ENCODE peak calls at places on chromosome 9, in six cellular contexts. G is fibroblast of mammary gland, S is left ventricle myocardium inferior, H is astrocyte, T is BE2C, B is mammary epithelial cell. Z is an unnamed sample.

GRCh38 chr9:113998529-113999255 is 79.4 kb downstream of the AMBP start:
- DNase-seq in T (peak), G (peak), H (no peak), B (no peak), S (no peak), Z (no peak)

GRCh38 chr9:28073278-28073677 is 500.0 kb upstream of the C9orf72 start:
- DNase-seq in B (peak), S (no peak), G (peak), H (peak), T (peak), Z (peak)

GRCh38 chr9:37618817-37619216 is 26.4 kb upstream of the TOMM5 start:
- DNase-seq in B (peak), T (no peak), G (no peak), S (no peak), H (peak), Z (no peak)

GRCh38 chr9:13213337-13213736 is 66.2 kb downstream of the MPDZ start:
- DNase-seq in H (peak), S (no peak), T (no peak), G (peak), B (no peak), Z (no peak)

GRCh38 chr9:69307446-69308216 is 17.4 kb upstream of the ENTREP1 start:
- DNase-seq in H (peak), S (no peak), B (no peak), T (no peak), G (no peak), Z (no peak)

GRCh38 chr9:101114317-101114716 is 85.8 kb downstream of the PLPPR1 start:
- DNase-seq in H (no peak), G (no peak), S (no peak), T (no peak), B (no peak), Z (no peak)

GRCh38 chr9:33082538-33083326 is 6.3 kb upstream of the SMU1 start:
- DNase-seq in S (no peak), H (no peak), T (no peak), B (peak), G (no peak), Z (no peak)

GRCh38 chr9:110623462-110624025 is 44.0 kb upstream of the SVEP1 start:
- DNase-seq in T (peak), B (peak), H (peak), G (peak), S (no peak), Z (peak)

GRCh38 chr9:123238364-123238763 is 30.0 kb downstream of the STRBP start:
- DNase-seq in G (peak), T (no peak), H (no peak), B (no peak), S (no peak), Z (peak)

GRCh38 chr9:22103650-22104575 is 94.8 kb upstream of the CDKN2B start:
- DNase-seq in S (no peak), G (peak), H (peak), T (no peak), B (peak), Z (no peak)

GRCh38 chr9:20224756-20225155 is 397.5 kb downstream of the MLLT3 start:
- DNase-seq in H (no peak), G (no peak), B (no peak), T (no peak), S (no peak), Z (no peak)

GRCh38 chr9:125325821-125326220 is 64.2 kb downstream of the GAPVD1 start:
- DNase-seq in H (no peak), G (peak), S (no peak), B (peak), T (no peak), Z (no peak)

GRCh38 chr9:98062161-98062560 is 5.6 kb downstream of the NANS start:
- DNase-seq in T (no peak), S (no peak), B (no peak), H (no peak), G (no peak), Z (no peak)

GRCh38 chr9:126589349-126589748 is 24.4 kb upstream of the LMX1B start:
- DNase-seq in G (no peak), T (no peak), S (no peak), B (no peak), H (no peak), Z (no peak)

GRCh38 chr9:124197177-124198095 is 60.3 kb upstream of the NEK6 start:
- DNase-seq in H (no peak), B (no peak), T (no peak), G (no peak), S (no peak), Z (peak)

GRCh38 chr9:115640887-115641286 is 512.7 kb upstream of the PAPPA start:
- DNase-seq in T (no peak), B (peak), H (peak), G (peak), S (no peak), Z (no peak)

GRCh38 chr9:110255417-110256141 is 728 bp downstream of the TXN start:
- DNase-seq in H (peak), B (peak), G (peak), T (peak), S (peak), Z (peak)

GRCh38 chr9:110571801-110572490 is 7.6 kb downstream of the SVEP1 start:
- DNase-seq in B (no peak), H (no peak), S (no peak), T (no peak), G (no peak), Z (no peak)

GRCh38 chr9:89743576-89744254 is 138.9 kb downstream of the GADD45G start:
- DNase-seq in B (no peak), S (no peak), G (no peak), T (peak), H (no peak), Z (peak)

GRCh38 chr9:83920469-83920941 is 727 bp downstream of the KIF27 start:
- DNase-seq in B (peak), T (no peak), G (peak), H (peak), S (no peak), Z (peak)

GRCh38 chr9:134358026-134358967 is 32.0 kb downstream of the RXRA start:
- DNase-seq in T (peak), H (no peak), B (peak), S (peak), G (no peak), Z (no peak)

GRCh38 chr9:33388110-33388994 is 14.0 kb downstream of the AQP7 start:
- DNase-seq in S (no peak), G (no peak), H (no peak), B (no peak), T (no peak), Z (no peak)

GRCh38 chr9:86515221-86515620 is 161.0 kb upstream of the TUT7 start:
- DNase-seq in G (no peak), S (no peak), B (no peak), H (no peak), T (no peak), Z (no peak)

GRCh38 chr9:34771023-34771422 is 61.1 kb upstream of the CCL21 start:
- DNase-seq in H (no peak), S (no peak), B (peak), T (no peak), G (peak), Z (no peak)

GRCh38 chr9:105127863-105128220 is 116.6 kb upstream of the SLC44A1 start:
- DNase-seq in S (no peak), T (no peak), B (peak), H (peak), G (no peak), Z (peak)

GRCh38 chr9:1941989-1942388 is 73.2 kb upstream of the SMARCA2 start:
- DNase-seq in G (peak), H (no peak), S (no peak), B (no peak), T (no peak), Z (no peak)
- TF ChIP-seq CTCF in G (peak), H (no peak), S (no peak), B (peak), T (no peak), Z (no peak)

GRCh38 chr9:7139886-7140285 is 382.1 kb downstream of the KDM4C start:
- DNase-seq in S (no peak), G (no peak), T (no peak), B (no peak), H (no peak), Z (no peak)

GRCh38 chr9:7137571-7137970 is 379.8 kb downstream of the KDM4C start:
- DNase-seq in G (no peak), S (no peak), H (no peak), B (no peak), T (no peak), Z (no peak)

GRCh38 chr9:7137040-7137439 is 379.3 kb downstream of the KDM4C start:
- DNase-seq in H (no peak), T (no peak), G (no peak), B (no peak), S (no peak), Z (no peak)

GRCh38 chr9:7132605-7133004 is 374.8 kb downstream of the KDM4C start:
- DNase-seq in T (no peak), H (no peak), G (no peak), B (no peak), S (no peak), Z (no peak)

DNA sequence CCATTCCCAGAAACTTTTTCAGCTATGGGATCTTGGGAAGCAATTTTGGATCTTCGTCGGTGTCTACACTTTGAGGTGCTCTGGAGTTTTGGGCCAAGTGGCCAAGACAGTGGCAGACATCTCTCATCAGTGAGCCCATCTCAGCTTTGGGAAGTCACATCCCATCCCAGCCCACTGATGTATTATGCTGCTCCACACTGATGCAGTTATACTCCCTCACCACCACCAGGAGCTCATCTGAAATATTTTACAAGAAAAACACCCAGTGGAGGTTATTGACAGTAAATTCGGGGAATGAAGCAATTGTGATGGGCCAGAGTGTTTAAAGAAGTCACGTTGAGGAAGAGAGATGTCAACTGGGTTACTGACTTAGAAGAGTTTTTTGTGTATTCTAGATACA is 378.0 kb downstream of the KDM4C start:
- DNase-seq in S (no peak), G (no peak), H (no peak), T (no peak), B (no peak), Z (no peak)
- TF ChIP-seq CTCF in S (no peak), G (no peak), H (no peak), T (no peak), B (no peak), Z (no peak)

DNA sequence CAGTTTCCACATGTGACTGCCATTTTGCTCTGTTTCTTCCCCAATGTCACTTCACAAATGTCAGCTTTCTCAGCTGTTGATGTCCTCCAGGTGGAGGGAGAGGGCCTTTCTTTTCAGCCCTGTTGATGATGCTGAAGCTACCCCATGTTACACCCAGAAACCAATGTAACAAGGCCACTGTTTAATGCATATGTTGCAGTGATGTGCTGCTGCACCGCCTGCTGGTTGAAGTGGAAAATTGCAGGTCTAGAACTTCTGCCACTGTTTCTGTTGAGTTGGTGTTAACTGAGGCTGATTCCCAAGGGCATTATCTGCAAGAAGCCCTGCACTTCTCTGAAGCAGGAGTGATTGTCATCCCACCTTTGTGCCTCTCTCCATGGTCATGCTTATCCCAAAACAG is 428.4 kb downstream of the KDM4C start:
- DNase-seq in G (peak), B (peak), S (no peak), H (no peak), T (no peak), Z (no peak)
- TF ChIP-seq CTCF in G (peak), B (peak), S (peak), H (peak), T (peak), Z (peak)

GRCh38 chr9:99104459-99105151 is at the start of gene TGFBR1:
- DNase-seq in S (peak), B (peak), G (peak), T (peak), H (peak), Z (peak)
- TF ChIP-seq CTCF in S (peak), B (no peak), G (no peak), T (no peak), H (no peak), Z (no peak)

DNA sequence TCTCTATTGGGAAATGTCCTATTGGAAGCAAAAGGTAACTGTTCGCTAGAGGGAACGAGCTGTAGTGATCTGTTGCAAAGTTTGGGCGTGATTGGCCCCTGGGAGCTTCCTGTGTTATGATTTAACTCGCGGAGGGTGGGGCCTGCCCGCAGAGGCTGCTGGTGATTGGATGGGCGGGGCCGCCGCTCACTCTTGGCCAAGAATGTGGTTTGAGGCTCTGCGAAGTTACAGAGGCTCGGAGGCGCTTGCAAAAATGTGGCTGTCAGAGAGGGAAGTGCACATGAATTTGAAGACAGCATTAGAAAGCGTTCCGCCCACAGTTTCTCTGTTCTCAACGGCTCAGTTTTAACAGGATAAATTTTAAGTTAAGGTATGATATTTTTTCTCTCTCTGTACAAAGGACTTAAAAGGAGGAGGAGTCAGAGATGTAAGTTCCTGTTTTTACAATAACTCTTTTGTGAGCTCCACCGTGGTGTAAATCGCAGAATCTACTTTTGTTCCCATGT is 46.9 kb downstream of the CNTRL start:
- DNase-seq in T (peak), H (peak), B (peak), S (peak), G (peak), Z (peak)
- TF ChIP-seq CTCF in T (no peak), H (no peak), B (peak), S (peak), G (peak), Z (no peak)

GRCh38 chr9:127802576-127803443 is at the start of gene FPGS:
- DNase-seq in H (peak), G (peak), B (peak), T (peak), S (peak), Z (peak)
- TF ChIP-seq CTCF in H (no peak), G (no peak), B (no peak), T (no peak), S (no peak), Z (no peak)

GRCh38 chr9:137178201-137178938 is 6.5 kb upstream of the TMEM210 start:
- DNase-seq in S (no peak), T (no peak), H (no peak), B (no peak), G (no peak), Z (no peak)

GRCh38 chr9:137173795-137174664 is 2.2 kb upstream of the TMEM210 start:
- DNase-seq in B (no peak), G (no peak), T (no peak), H (no peak), S (no peak), Z (no peak)

GRCh38 chr9:137174722-137175293 is 3.0 kb upstream of the TMEM210 start:
- DNase-seq in H (no peak), G (no peak), T (no peak), B (no peak), S (no peak), Z (peak)

GRCh38 chr9:137175345-137175961 is 3.6 kb upstream of the TMEM210 start:
- DNase-seq in S (no peak), G (no peak), T (peak), B (no peak), H (no peak), Z (peak)

GRCh38 chr9:137176302-137177182 is 4.7 kb upstream of the TMEM210 start:
- DNase-seq in T (peak), B (no peak), H (no peak), G (peak), S (no peak), Z (peak)
- TF ChIP-seq CTCF in T (peak), B (peak), H (peak), G (peak), S (peak), Z (peak)